ENCODE peak calls at places on chromosomes 7 and 10, in nine cellular contexts. H is adrenal gland, F is A549, K is fibroblast of the aortic adventitia, X is retinal pigment epithelial cell, Y is fibroblast of lung, E is kidney epithelial cell, S is GM06990, B is cardiac muscle cell. W is an unnamed sample.

GRCh38 chr7:98956937-98957336 is 78.6 kb downstream of the TRRAP start:
- DNase-seq in H (no peak), F (no peak), K (no peak), X (no peak), Y (no peak), E (no peak), S (no peak), B (no peak), W (no peak)

GRCh38 chr7:6647541-6647940 is 10.4 kb downstream of the ZNF316 start:
- DNase-seq in H (no peak), F (no peak), K (no peak), X (no peak), Y (no peak), E (no peak), S (no peak), B (no peak), W (no peak)

GRCh38 chr10:50991496-50992355 is 82.6 kb upstream of the PRKG1 start:
- DNase-seq in H (peak), F (no peak), K (peak), X (no peak), Y (peak), E (no peak), S (no peak), B (peak), W (no peak)

GRCh38 chr10:21832751-21833150 is 170.8 kb downstream of the DNAJC1 start:
- DNase-seq in H (no peak), F (no peak), K (peak), X (no peak), Y (no peak), E (no peak), S (no peak), B (no peak), W (no peak)

GRCh38 chr10:60732240-60733188 is 45.8 kb upstream of the CDK1 start:
- DNase-seq in H (no peak), F (no peak), K (no peak), X (no peak), Y (no peak), E (no peak), S (no peak), B (no peak), W (no peak)

GRCh38 chr7:30750574-30751256 is 1.2 kb upstream of the INMT start:
- DNase-seq in H (no peak), F (no peak), K (peak), X (no peak), Y (peak), E (no peak), S (no peak), B (peak), W (peak)

GRCh38 chr7:142001163-142001874 is 5.6 kb downstream of the MGAM start:
- DNase-seq in H (no peak), F (no peak), K (peak), X (no peak), Y (no peak), E (peak), S (no peak), B (no peak), W (no peak)

GRCh38 chr7:2044311-2044882 is 188.3 kb downstream of the MAD1L1 start:
- DNase-seq in H (no peak), F (no peak), K (no peak), X (no peak), Y (no peak), E (no peak), S (no peak), B (no peak), W (no peak)

GRCh38 chr10:130240409-130240808 is 104.2 kb downstream of the GLRX3 start:
- DNase-seq in H (no peak), F (no peak), K (no peak), X (no peak), Y (no peak), E (no peak), S (no peak), B (no peak), W (no peak)

GRCh38 chr10:77086081-77086480 is 551.5 kb downstream of the KCNMA1 start:
- DNase-seq in H (no peak), F (no peak), K (no peak), X (no peak), Y (no peak), E (no peak), S (no peak), B (no peak), W (no peak)

GRCh38 chr7:32143271-32143670 is 73.1 kb upstream of the PDE1C start:
- DNase-seq in H (no peak), F (no peak), K (no peak), X (no peak), Y (no peak), E (no peak), S (no peak), B (no peak), W (no peak)

GRCh38 chr10:30324448-30325110 is 24.5 kb downstream of the MTPAP start:
- DNase-seq in H (no peak), F (no peak), K (no peak), X (no peak), Y (peak), E (no peak), S (no peak), B (no peak), W (no peak)

GRCh38 chr7:84085147-84085546 is 109.4 kb downstream of the SEMA3A start:
- DNase-seq in H (no peak), F (no peak), K (peak), X (no peak), Y (peak), E (no peak), S (no peak), B (peak), W (no peak)

GRCh38 chr10:26481914-26482550 is 43.9 kb downstream of the APBB1IP start:
- DNase-seq in H (no peak), F (no peak), K (no peak), X (no peak), Y (no peak), E (no peak), S (no peak), B (no peak), W (no peak)

GRCh38 chr7:1925349-1925748 is 255.3 kb downstream of the ELFN1 start:
- DNase-seq in H (no peak), F (no peak), K (no peak), X (no peak), Y (peak), E (no peak), S (no peak), B (no peak), W (no peak)

GRCh38 chr7:43072530-43072929 is 39.9 kb upstream of the HECW1 start:
- DNase-seq in H (no peak), F (no peak), K (peak), X (no peak), Y (peak), E (no peak), S (peak), B (peak), W (no peak)

GRCh38 chr7:22137026-22137425 is 191.3 kb upstream of the CDCA7L start:
- DNase-seq in H (no peak), F (no peak), K (peak), X (peak), Y (no peak), E (peak), S (no peak), B (no peak), W (peak)

GRCh38 chr7:134669845-134670373 is 23.3 kb downstream of the BPGM start:
- DNase-seq in H (peak), F (peak), K (peak), X (peak), Y (peak), E (peak), S (peak), B (peak), W (peak)

GRCh38 chr7:43572516-43573049 is 10.3 kb upstream of the STK17A start:
- DNase-seq in H (no peak), F (peak), K (peak), X (peak), Y (peak), E (peak), S (no peak), B (peak), W (peak)

GRCh38 chr7:142248166-142249160 is 9.4 kb downstream of the PRSS58 start:
- DNase-seq in H (no peak), F (no peak), K (no peak), X (no peak), Y (no peak), E (no peak), S (no peak), B (no peak), W (no peak)

GRCh38 chr10:76547352-76547972 is 1090.1 kb downstream of the KCNMA1 start:
- DNase-seq in H (peak), F (peak), K (peak), X (no peak), Y (peak), E (peak), S (peak), B (peak), W (peak)

GRCh38 chr10:14389981-14390590 is 59.4 kb upstream of the FRMD4A start:
- DNase-seq in H (no peak), F (no peak), K (no peak), X (no peak), Y (no peak), E (no peak), S (peak), B (no peak), W (no peak)

GRCh38 chr7:6268909-6269306 is 3.5 kb downstream of the CYTH3 start:
- DNase-seq in H (no peak), F (no peak), K (no peak), X (no peak), Y (no peak), E (no peak), S (no peak), B (no peak), W (no peak)

GRCh38 chr7:118183254-118183585 is 744 bp upstream of the LSM8 start:
- DNase-seq in H (no peak), F (no peak), K (no peak), X (no peak), Y (no peak), E (no peak), S (peak), B (peak), W (no peak)

GRCh38 chr7:24913791-24914464 is 66.0 kb downstream of the OSBPL3 start:
- DNase-seq in H (no peak), F (no peak), K (no peak), X (no peak), Y (peak), E (no peak), S (no peak), B (peak), W (no peak)

GRCh38 chr7:19051767-19052375 is 65.6 kb downstream of the TWIST1 start:
- DNase-seq in H (peak), F (peak), K (peak), X (no peak), Y (peak), E (no peak), S (no peak), B (peak), W (no peak)

GRCh38 chr10:1366277-1366676 is 310.1 kb downstream of the WDR37 start:
- DNase-seq in H (no peak), F (no peak), K (no peak), X (no peak), Y (no peak), E (no peak), S (no peak), B (no peak), W (no peak)

GRCh38 chr7:16933296-16934248 is 51.8 kb upstream of the AGR3 start:
- DNase-seq in H (no peak), F (no peak), K (peak), X (no peak), Y (no peak), E (no peak), S (no peak), B (no peak), W (no peak)
- H3K4me3 ChIP-seq in H (no peak), F (no peak), K (no peak), X (no peak), Y (no peak), E (no peak), S (no peak), B (no peak), W (no peak)

GRCh38 chr10:125149278-125150047 is 10.9 kb downstream of the CTBP2 start:
- DNase-seq in H (peak), F (peak), K (peak), X (no peak), Y (peak), E (peak), S (no peak), B (peak), W (no peak)
- TF ChIP-seq CTCF in H (no peak), F (no peak), K (no peak), X (no peak), Y (no peak), E (no peak), S (no peak), B (no peak), W (no peak)

GRCh38 chr7:45157286-45157652 is 322 bp upstream of the RAMP3 start:
- DNase-seq in H (no peak), F (no peak), K (no peak), X (no peak), Y (no peak), E (no peak), S (no peak), B (no peak), W (no peak)

GRCh38 chr7:45156516-45157272 is 897 bp upstream of the RAMP3 start:
- DNase-seq in H (no peak), F (no peak), K (no peak), X (no peak), Y (no peak), E (no peak), S (no peak), B (no peak), W (no peak)

GRCh38 chr7:45155941-45156340 is 1.6 kb upstream of the RAMP3 start:
- DNase-seq in H (no peak), F (no peak), K (no peak), X (no peak), Y (no peak), E (no peak), S (no peak), B (no peak), W (no peak)

GRCh38 chr7:45159296-45159695 is 1.7 kb downstream of the RAMP3 start:
- DNase-seq in H (no peak), F (no peak), K (no peak), X (no peak), Y (no peak), E (no peak), S (no peak), B (no peak), W (no peak)

GRCh38 chr7:45157653-45158401 is at the start of gene RAMP3:
- DNase-seq in H (no peak), F (no peak), K (no peak), X (no peak), Y (no peak), E (no peak), S (no peak), B (no peak), W (no peak)
- H3K4me3 ChIP-seq in H (no peak), F (peak), K (no peak), X (no peak), Y (no peak), E (no peak), S (no peak), B (peak), W (no peak)

GRCh38 chr7:80047856-80048459 is 86.7 kb upstream of the GNAI1 start:
- DNase-seq in H (no peak), F (peak), K (peak), X (no peak), Y (peak), E (no peak), S (no peak), B (peak), W (no peak)
- TF ChIP-seq CTCF in H (no peak), F (peak), K (peak), X (no peak), Y (peak), E (peak), S (peak), B (peak), W (no peak)

GRCh38 chr7:122438001-122438400 is 133.5 kb upstream of the FEZF1 start:
- DNase-seq in H (no peak), F (no peak), K (no peak), X (no peak), Y (no peak), E (no peak), S (no peak), B (no peak), W (no peak)
- H3K4me3 ChIP-seq in H (no peak), F (no peak), K (no peak), X (no peak), Y (no peak), E (no peak), S (no peak), B (no peak), W (no peak)